ENCODE peak calls at places on chromosomes 3 and 15, in five cellular contexts. One of them, this sample, is unnamed.
A peak's percentile ranks its signal among the peaks of the same experiment; 100 is the strongest.

GRCh38 chr3:72334681-72335457 is 513.4 kb downstream of the SHQ1 start:
- DNase-seq in T-helper 1 cell: no peak
- DNase-seq in activated CD8-positive, alpha-beta memory T cell treated with anti-CD3 and anti-CD28 coated beads, Interleukin-2, amount 50 U/mL, for 48 hours: no peak
- DNase-seq in nephron progenitor cell: no peak
- DNase-seq in foreskin fibroblast: no peak
- DNase-seq in this sample: no peak

GRCh38 chr3:138493804-138494606 is 59.6 kb downstream of the ESYT3 start:
- DNase-seq in T-helper 1 cell: no peak
- DNase-seq in activated CD8-positive, alpha-beta memory T cell treated with anti-CD3 and anti-CD28 coated beads, Interleukin-2, amount 50 U/mL, for 48 hours: no peak
- DNase-seq in nephron progenitor cell: no peak
- DNase-seq in foreskin fibroblast: peak; percentile 92
- DNase-seq in this sample: no peak

GRCh38 chr15:61489571-61489970 is 260.5 kb upstream of the RORA start:
- DNase-seq in T-helper 1 cell: no peak
- DNase-seq in activated CD8-positive, alpha-beta memory T cell treated with anti-CD3 and anti-CD28 coated beads, Interleukin-2, amount 50 U/mL, for 48 hours: no peak
- DNase-seq in nephron progenitor cell: no peak
- DNase-seq in foreskin fibroblast: no peak
- DNase-seq in this sample: no peak

GRCh38 chr15:71048913-71049675 is 66.2 kb upstream of the THSD4 start:
- DNase-seq in T-helper 1 cell: no peak
- DNase-seq in activated CD8-positive, alpha-beta memory T cell treated with anti-CD3 and anti-CD28 coated beads, Interleukin-2, amount 50 U/mL, for 48 hours: no peak
- DNase-seq in nephron progenitor cell: no peak
- DNase-seq in foreskin fibroblast: peak; percentile 91
- DNase-seq in this sample: no peak

GRCh38 chr3:60919296-60919695 is 332.0 kb downstream of the FHIT start:
- DNase-seq in T-helper 1 cell: no peak
- DNase-seq in activated CD8-positive, alpha-beta memory T cell treated with anti-CD3 and anti-CD28 coated beads, Interleukin-2, amount 50 U/mL, for 48 hours: no peak
- DNase-seq in nephron progenitor cell: no peak
- DNase-seq in foreskin fibroblast: no peak
- DNase-seq in this sample: no peak

GRCh38 chr15:74136584-74137543 is 6.5 kb downstream of the ISLR2 start:
- DNase-seq in T-helper 1 cell: no peak
- DNase-seq in activated CD8-positive, alpha-beta memory T cell treated with anti-CD3 and anti-CD28 coated beads, Interleukin-2, amount 50 U/mL, for 48 hours: no peak
- DNase-seq in nephron progenitor cell: no peak
- DNase-seq in foreskin fibroblast: no peak
- DNase-seq in this sample: no peak

GRCh38 chr3:183824761-183825379 is 507 bp downstream of the MAP6D1 start:
- DNase-seq in T-helper 1 cell: no peak
- DNase-seq in activated CD8-positive, alpha-beta memory T cell treated with anti-CD3 and anti-CD28 coated beads, Interleukin-2, amount 50 U/mL, for 48 hours: peak; percentile 64
- DNase-seq in nephron progenitor cell: peak; percentile 48
- DNase-seq in foreskin fibroblast: peak; percentile 55
- DNase-seq in this sample: no peak

GRCh38 chr15:68582864-68583263 is 4.1 kb downstream of the CORO2B start:
- DNase-seq in T-helper 1 cell: no peak
- DNase-seq in activated CD8-positive, alpha-beta memory T cell treated with anti-CD3 and anti-CD28 coated beads, Interleukin-2, amount 50 U/mL, for 48 hours: no peak
- DNase-seq in nephron progenitor cell: no peak
- DNase-seq in foreskin fibroblast: no peak
- DNase-seq in this sample: no peak

GRCh38 chr3:42118762-42119361 is 27.7 kb downstream of the TRAK1 start:
- DNase-seq in T-helper 1 cell: no peak
- DNase-seq in activated CD8-positive, alpha-beta memory T cell treated with anti-CD3 and anti-CD28 coated beads, Interleukin-2, amount 50 U/mL, for 48 hours: no peak
- DNase-seq in nephron progenitor cell: peak; percentile 26
- DNase-seq in foreskin fibroblast: peak; percentile 52
- DNase-seq in this sample: no peak

GRCh38 chr15:76991741-76992645 is 2.9 kb upstream of the PSTPIP1 start:
- DNase-seq in T-helper 1 cell: no peak
- DNase-seq in activated CD8-positive, alpha-beta memory T cell treated with anti-CD3 and anti-CD28 coated beads, Interleukin-2, amount 50 U/mL, for 48 hours: peak; percentile 48
- DNase-seq in nephron progenitor cell: no peak
- DNase-seq in foreskin fibroblast: no peak
- DNase-seq in this sample: no peak

GRCh38 chr3:124083990-124084389 is 92.1 kb upstream of the ROPN1 start:
- DNase-seq in T-helper 1 cell: no peak
- DNase-seq in activated CD8-positive, alpha-beta memory T cell treated with anti-CD3 and anti-CD28 coated beads, Interleukin-2, amount 50 U/mL, for 48 hours: no peak
- DNase-seq in nephron progenitor cell: no peak
- DNase-seq in foreskin fibroblast: no peak
- DNase-seq in this sample: no peak

GRCh38 chr3:64803469-64803868 is 115.7 kb upstream of the ADAMTS9 start:
- DNase-seq in T-helper 1 cell: no peak
- DNase-seq in activated CD8-positive, alpha-beta memory T cell treated with anti-CD3 and anti-CD28 coated beads, Interleukin-2, amount 50 U/mL, for 48 hours: no peak
- DNase-seq in nephron progenitor cell: no peak
- DNase-seq in foreskin fibroblast: no peak
- DNase-seq in this sample: no peak

GRCh38 chr3:182284793-182285192 is 508.5 kb upstream of the ATP11B start:
- DNase-seq in T-helper 1 cell: no peak
- DNase-seq in activated CD8-positive, alpha-beta memory T cell treated with anti-CD3 and anti-CD28 coated beads, Interleukin-2, amount 50 U/mL, for 48 hours: no peak
- DNase-seq in nephron progenitor cell: no peak
- DNase-seq in foreskin fibroblast: no peak
- DNase-seq in this sample: no peak

GRCh38 chr3:188194327-188194726 is 40.4 kb downstream of the LPP start:
- DNase-seq in T-helper 1 cell: no peak
- DNase-seq in activated CD8-positive, alpha-beta memory T cell treated with anti-CD3 and anti-CD28 coated beads, Interleukin-2, amount 50 U/mL, for 48 hours: no peak
- DNase-seq in nephron progenitor cell: no peak
- DNase-seq in foreskin fibroblast: no peak
- DNase-seq in this sample: no peak

GRCh38 chr15:48722764-48723661 is 77.5 kb upstream of the FBN1 start:
- DNase-seq in T-helper 1 cell: no peak
- DNase-seq in activated CD8-positive, alpha-beta memory T cell treated with anti-CD3 and anti-CD28 coated beads, Interleukin-2, amount 50 U/mL, for 48 hours: no peak
- DNase-seq in nephron progenitor cell: no peak
- DNase-seq in foreskin fibroblast: peak; percentile 94
- DNase-seq in this sample: no peak

GRCh38 chr15:85742186-85742751 is 52.5 kb downstream of the KLHL25 start:
- DNase-seq in T-helper 1 cell: no peak
- DNase-seq in activated CD8-positive, alpha-beta memory T cell treated with anti-CD3 and anti-CD28 coated beads, Interleukin-2, amount 50 U/mL, for 48 hours: no peak
- DNase-seq in nephron progenitor cell: no peak
- DNase-seq in foreskin fibroblast: peak; percentile 70
- DNase-seq in this sample: no peak

GRCh38 chr15:32838820-32839219 is 121.0 kb downstream of the GREM1 start:
- DNase-seq in T-helper 1 cell: no peak
- DNase-seq in activated CD8-positive, alpha-beta memory T cell treated with anti-CD3 and anti-CD28 coated beads, Interleukin-2, amount 50 U/mL, for 48 hours: no peak
- DNase-seq in nephron progenitor cell: no peak
- DNase-seq in foreskin fibroblast: peak; percentile 95
- DNase-seq in this sample: no peak

GRCh38 chr3:118544458-118544857 is 490.2 kb downstream of the IGSF11 start:
- DNase-seq in T-helper 1 cell: no peak
- DNase-seq in activated CD8-positive, alpha-beta memory T cell treated with anti-CD3 and anti-CD28 coated beads, Interleukin-2, amount 50 U/mL, for 48 hours: no peak
- DNase-seq in nephron progenitor cell: no peak
- DNase-seq in foreskin fibroblast: no peak
- DNase-seq in this sample: no peak

GRCh38 chr3:11290743-11291680 is 18.8 kb downstream of the ATG7 start:
- DNase-seq in T-helper 1 cell: no peak
- DNase-seq in activated CD8-positive, alpha-beta memory T cell treated with anti-CD3 and anti-CD28 coated beads, Interleukin-2, amount 50 U/mL, for 48 hours: no peak
- DNase-seq in nephron progenitor cell: no peak
- DNase-seq in foreskin fibroblast: peak; percentile 65
- DNase-seq in this sample: no peak

GRCh38 chr15:56243774-56244236 is at the start of gene RFX7:
- DNase-seq in T-helper 1 cell: peak; percentile 59
- DNase-seq in activated CD8-positive, alpha-beta memory T cell treated with anti-CD3 and anti-CD28 coated beads, Interleukin-2, amount 50 U/mL, for 48 hours: peak; percentile 88
- DNase-seq in nephron progenitor cell: peak; percentile 88
- DNase-seq in foreskin fibroblast: peak; percentile 92
- DNase-seq in this sample: peak; percentile 70